ENCODE peak calls at places on chromosomes 1 and 21, in nine cellular contexts. One of them, this sample, is unnamed.

GRCh38 chr1:225670806-225671733 is 18.1 kb upstream of the ENAH start:
- DNase-seq in SK-N-SH: no peak
- DNase-seq in mesendoderm: no peak
- DNase-seq in neuronal stem cell: no peak
- DNase-seq in thoracic aorta: no peak
- DNase-seq in caudate nucleus: no peak
- DNase-seq in IMR-90: no peak
- DNase-seq in upper lobe of right lung: no peak
- DNase-seq in fibroblast of lung: no peak
- DNase-seq in this sample: no peak

GRCh38 chr1:2202008-2202575 is 7.5 kb upstream of the FAAP20 start:
- DNase-seq in upper lobe of right lung: no peak
- DNase-seq in IMR-90: no peak
- DNase-seq in fibroblast of lung: no peak
- DNase-seq in neuronal stem cell: no peak
- DNase-seq in mesendoderm: no peak
- DNase-seq in SK-N-SH: no peak
- DNase-seq in thoracic aorta: no peak
- DNase-seq in caudate nucleus: no peak
- DNase-seq in this sample: no peak

GRCh38 chr1:232678185-232678886 is 48.4 kb upstream of the SIPA1L2 start:
- DNase-seq in fibroblast of lung: peak; percentile 37
- DNase-seq in neuronal stem cell: no peak
- DNase-seq in IMR-90: peak; percentile 65
- DNase-seq in upper lobe of right lung: no peak
- DNase-seq in thoracic aorta: no peak
- DNase-seq in SK-N-SH: no peak
- DNase-seq in mesendoderm: no peak
- DNase-seq in caudate nucleus: no peak
- DNase-seq in this sample: no peak

GRCh38 chr1:156851779-156852413 is 7.0 kb downstream of the INSRR start:
- DNase-seq in upper lobe of right lung: no peak
- DNase-seq in mesendoderm: no peak
- DNase-seq in caudate nucleus: no peak
- DNase-seq in SK-N-SH: no peak
- DNase-seq in neuronal stem cell: no peak
- DNase-seq in fibroblast of lung: no peak
- DNase-seq in thoracic aorta: no peak
- DNase-seq in IMR-90: no peak
- DNase-seq in this sample: no peak

GRCh38 chr1:54835970-54836369 is 34.8 kb upstream of the TTC22 start:
- DNase-seq in fibroblast of lung: no peak
- DNase-seq in thoracic aorta: no peak
- DNase-seq in IMR-90: no peak
- DNase-seq in upper lobe of right lung: no peak
- DNase-seq in SK-N-SH: no peak
- DNase-seq in neuronal stem cell: no peak
- DNase-seq in caudate nucleus: no peak
- DNase-seq in mesendoderm: no peak
- DNase-seq in this sample: no peak

GRCh38 chr1:26536081-26536480 is 6.5 kb downstream of the RPS6KA1 start:
- DNase-seq in IMR-90: no peak
- DNase-seq in thoracic aorta: no peak
- DNase-seq in fibroblast of lung: no peak
- DNase-seq in caudate nucleus: no peak
- DNase-seq in SK-N-SH: no peak
- DNase-seq in mesendoderm: no peak
- DNase-seq in upper lobe of right lung: no peak
- DNase-seq in neuronal stem cell: no peak
- DNase-seq in this sample: no peak

GRCh38 chr21:45338326-45339017 is 50.8 kb upstream of the POFUT2 start:
- DNase-seq in thoracic aorta: no peak
- DNase-seq in upper lobe of right lung: peak; percentile 38
- DNase-seq in SK-N-SH: no peak
- DNase-seq in fibroblast of lung: no peak
- DNase-seq in mesendoderm: no peak
- DNase-seq in neuronal stem cell: no peak
- DNase-seq in caudate nucleus: no peak
- DNase-seq in IMR-90: no peak
- DNase-seq in this sample: no peak

GRCh38 chr1:88973520-88974137 is 18.8 kb downstream of the KYAT3 start:
- DNase-seq in IMR-90: peak; percentile 54
- DNase-seq in neuronal stem cell: no peak
- DNase-seq in mesendoderm: peak; percentile 63
- DNase-seq in fibroblast of lung: peak; percentile 68
- DNase-seq in upper lobe of right lung: no peak
- DNase-seq in SK-N-SH: no peak
- DNase-seq in thoracic aorta: no peak
- DNase-seq in caudate nucleus: no peak
- DNase-seq in this sample: peak; percentile 41

GRCh38 chr21:45074818-45075605 is 632 bp downstream of the ADARB1 start:
- DNase-seq in IMR-90: no peak
- DNase-seq in neuronal stem cell: peak; percentile 39
- DNase-seq in thoracic aorta: no peak
- DNase-seq in SK-N-SH: peak; percentile 82
- DNase-seq in fibroblast of lung: no peak
- DNase-seq in mesendoderm: peak; percentile 52
- DNase-seq in upper lobe of right lung: peak; percentile 70
- DNase-seq in caudate nucleus: peak; percentile 27
- DNase-seq in this sample: no peak

GRCh38 chr1:219533280-219533679 is 79.6 kb downstream of the ZC3H11B start:
- DNase-seq in SK-N-SH: no peak
- DNase-seq in caudate nucleus: no peak
- DNase-seq in mesendoderm: peak; percentile 22
- DNase-seq in thoracic aorta: no peak
- DNase-seq in IMR-90: no peak
- DNase-seq in neuronal stem cell: no peak
- DNase-seq in upper lobe of right lung: no peak
- DNase-seq in fibroblast of lung: no peak
- DNase-seq in this sample: no peak

GRCh38 chr1:237282266-237282783 is 240.3 kb downstream of the RYR2 start:
- DNase-seq in IMR-90: no peak
- DNase-seq in thoracic aorta: no peak
- DNase-seq in SK-N-SH: peak; percentile 40
- DNase-seq in fibroblast of lung: no peak
- DNase-seq in mesendoderm: no peak
- DNase-seq in upper lobe of right lung: no peak
- DNase-seq in neuronal stem cell: no peak
- DNase-seq in caudate nucleus: no peak
- DNase-seq in this sample: no peak

GRCh38 chr1:113868387-113869083 is 3.0 kb downstream of the PTPN22 start:
- DNase-seq in thoracic aorta: no peak
- DNase-seq in IMR-90: peak; percentile 59
- DNase-seq in caudate nucleus: no peak
- DNase-seq in mesendoderm: no peak
- DNase-seq in SK-N-SH: no peak
- DNase-seq in fibroblast of lung: no peak
- DNase-seq in neuronal stem cell: no peak
- DNase-seq in upper lobe of right lung: no peak
- DNase-seq in this sample: no peak

GRCh38 chr21:19981938-19982337 is 1016.3 kb upstream of the NCAM2 start:
- DNase-seq in caudate nucleus: no peak
- DNase-seq in mesendoderm: peak; percentile 19
- DNase-seq in neuronal stem cell: no peak
- DNase-seq in upper lobe of right lung: no peak
- DNase-seq in SK-N-SH: no peak
- DNase-seq in fibroblast of lung: no peak
- DNase-seq in thoracic aorta: no peak
- DNase-seq in IMR-90: no peak
- DNase-seq in this sample: no peak

DNA sequence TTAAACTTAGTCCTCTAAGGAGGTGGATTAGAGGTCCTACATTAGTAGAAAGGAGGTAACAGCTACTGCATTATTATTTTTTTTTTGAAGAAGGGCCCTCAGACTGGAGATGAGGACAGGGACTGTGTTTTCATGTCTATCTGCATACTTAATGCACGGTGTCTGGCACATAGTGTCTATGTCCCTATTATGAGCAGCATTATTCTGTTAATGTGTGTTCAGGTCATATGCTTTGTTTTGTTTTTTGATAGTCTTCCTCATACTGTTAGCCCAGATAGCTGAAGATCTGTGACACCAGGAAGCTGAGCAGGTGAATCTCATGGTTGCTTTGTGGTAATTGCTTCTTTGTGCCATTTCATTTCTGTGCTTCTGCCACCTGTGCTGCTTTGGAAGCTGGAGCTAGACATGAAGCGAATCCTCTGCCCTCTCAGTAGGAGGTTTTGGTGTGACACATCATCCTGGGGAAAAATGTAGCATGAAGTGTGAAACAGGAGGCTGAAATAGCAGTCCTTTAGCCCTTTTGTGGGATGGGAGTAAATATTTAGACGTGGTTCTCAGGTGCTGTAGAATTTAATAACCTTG is 15.8 kb downstream of the SMAP2 start:
- DNase-seq in mesendoderm: no peak
- DNase-seq in neuronal stem cell: no peak
- DNase-seq in fibroblast of lung: no peak
- DNase-seq in SK-N-SH: no peak
- DNase-seq in upper lobe of right lung: no peak
- DNase-seq in caudate nucleus: no peak
- DNase-seq in IMR-90: no peak
- DNase-seq in thoracic aorta: no peak
- DNase-seq in this sample: no peak
- H3K27ac ChIP-seq in mesendoderm: no peak overlapping the region
- H3K27ac ChIP-seq in neuronal stem cell: no peak overlapping the region
- H3K27ac ChIP-seq in fibroblast of lung: no peak overlapping the region
- H3K27ac ChIP-seq in SK-N-SH: no peak overlapping the region
- H3K27ac ChIP-seq in upper lobe of right lung: peak overlapping the region; percentile 59
- H3K27ac ChIP-seq in caudate nucleus: peak overlapping the region; percentile 88
- H3K27ac ChIP-seq in IMR-90: peak overlapping the region; percentile 8
- H3K27ac ChIP-seq in thoracic aorta: no peak overlapping the region
- H3K27ac ChIP-seq in this sample: no peak overlapping the region

GRCh38 chr1:20847619-20848080 is 60.5 kb upstream of the HP1BP3 start:
- DNase-seq in mesendoderm: no peak
- DNase-seq in thoracic aorta: no peak
- DNase-seq in fibroblast of lung: peak; percentile 11
- DNase-seq in IMR-90: peak; percentile 72
- DNase-seq in SK-N-SH: no peak
- DNase-seq in upper lobe of right lung: no peak
- DNase-seq in caudate nucleus: no peak
- DNase-seq in neuronal stem cell: no peak
- DNase-seq in this sample: no peak
- H3K27ac ChIP-seq in mesendoderm: no peak overlapping the region
- H3K27ac ChIP-seq in thoracic aorta: no peak overlapping the region
- H3K27ac ChIP-seq in fibroblast of lung: no peak overlapping the region
- H3K27ac ChIP-seq in IMR-90: no peak overlapping the region
- H3K27ac ChIP-seq in SK-N-SH: peak overlapping the region; percentile 54
- H3K27ac ChIP-seq in upper lobe of right lung: no peak overlapping the region
- H3K27ac ChIP-seq in caudate nucleus: no peak overlapping the region
- H3K27ac ChIP-seq in neuronal stem cell: no peak overlapping the region
- H3K27ac ChIP-seq in this sample: peak overlapping the region; percentile 14

DNA sequence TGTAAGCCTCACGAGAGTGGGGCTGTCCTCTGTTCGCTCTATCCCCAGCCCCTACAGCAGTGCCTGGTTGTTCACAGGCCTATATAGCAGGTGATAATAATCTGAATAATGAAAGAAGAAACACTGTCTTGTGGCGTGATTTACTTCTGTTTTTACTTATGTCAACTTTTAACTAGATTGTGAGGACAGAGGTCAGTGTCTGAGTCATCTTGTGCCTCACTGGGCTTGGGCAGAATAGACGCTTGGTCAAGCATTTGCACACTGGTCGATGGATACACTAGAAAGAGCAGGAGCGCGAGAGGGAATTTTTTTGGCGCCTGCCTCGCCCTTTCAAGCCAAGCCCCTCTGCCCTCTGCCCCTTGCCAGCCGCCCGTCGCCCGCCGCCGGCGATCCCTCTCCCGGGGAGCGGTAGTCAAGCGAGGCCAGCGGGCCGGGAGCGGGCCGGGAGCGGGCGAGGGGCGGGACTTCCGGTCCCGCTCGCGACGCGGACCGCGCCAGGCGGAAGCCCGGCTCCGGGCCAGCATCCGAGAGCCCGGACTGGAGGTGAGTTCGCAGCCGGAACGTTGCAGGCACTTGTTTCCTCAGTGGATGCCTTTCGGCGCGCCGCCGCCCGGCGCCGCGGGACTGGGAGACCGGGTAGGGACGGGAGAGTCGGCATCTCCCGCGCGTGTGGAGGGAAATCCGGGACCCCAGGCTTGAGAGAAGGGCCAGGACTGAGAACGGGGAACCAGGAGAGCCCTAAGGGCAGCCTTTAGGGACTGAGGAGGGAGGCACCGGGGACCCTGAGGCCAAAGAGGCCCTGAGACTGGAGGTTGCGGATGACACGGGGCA is at the start of gene DISP1:
- DNase-seq in neuronal stem cell: peak; percentile 71
- DNase-seq in thoracic aorta: peak; percentile 18
- DNase-seq in IMR-90: peak; percentile 74
- DNase-seq in caudate nucleus: peak; percentile 72
- DNase-seq in fibroblast of lung: peak; percentile 79
- DNase-seq in upper lobe of right lung: peak; percentile 92
- DNase-seq in SK-N-SH: peak; percentile 96
- DNase-seq in mesendoderm: peak; percentile 86
- DNase-seq in this sample: peak; percentile 71
- H3K27ac ChIP-seq in neuronal stem cell: peak within 1 kb of the TSS; percentile 87
- H3K27ac ChIP-seq in thoracic aorta: peak within 1 kb of the TSS; percentile 94
- H3K27ac ChIP-seq in IMR-90: peak within 1 kb of the TSS; percentile 85
- H3K27ac ChIP-seq in caudate nucleus: peak within 1 kb of the TSS; percentile 69
- H3K27ac ChIP-seq in fibroblast of lung: peak within 1 kb of the TSS; percentile 94
- H3K27ac ChIP-seq in upper lobe of right lung: peak within 1 kb of the TSS; percentile 87
- H3K27ac ChIP-seq in SK-N-SH: peak within 1 kb of the TSS; percentile 92
- H3K27ac ChIP-seq in mesendoderm: peak within 1 kb of the TSS; percentile 81
- H3K27ac ChIP-seq in this sample: peak within 1 kb of the TSS; percentile 77

DNA sequence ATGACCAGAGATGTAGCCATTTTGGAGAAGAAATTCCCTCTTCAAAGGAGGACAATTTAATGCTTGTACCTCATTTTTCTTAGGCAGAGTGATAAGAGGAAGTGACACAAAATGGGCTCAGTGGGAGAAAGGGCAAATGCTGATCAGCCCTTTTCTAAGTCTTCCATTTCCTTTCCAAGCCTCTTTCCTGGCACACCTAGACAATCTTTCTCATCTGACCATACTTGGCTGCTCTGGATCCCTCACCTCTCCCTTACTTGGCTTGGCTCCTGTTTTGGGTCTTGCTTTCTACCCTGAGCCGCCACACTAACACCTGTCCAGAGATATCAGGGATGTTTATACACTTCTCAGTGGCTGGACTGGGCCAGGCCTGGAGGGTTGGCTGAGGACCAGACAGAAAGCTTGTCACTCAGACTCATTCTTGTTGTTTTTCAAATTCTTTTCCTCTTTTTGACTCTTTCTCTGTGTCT is 13.1 kb downstream of the TXNIP start:
- DNase-seq in mesendoderm: no peak
- DNase-seq in SK-N-SH: no peak
- DNase-seq in neuronal stem cell: no peak
- DNase-seq in IMR-90: no peak
- DNase-seq in caudate nucleus: no peak
- DNase-seq in fibroblast of lung: no peak
- DNase-seq in upper lobe of right lung: no peak
- DNase-seq in thoracic aorta: no peak
- DNase-seq in this sample: no peak
- H3K27ac ChIP-seq in mesendoderm: no peak overlapping the region
- H3K27ac ChIP-seq in SK-N-SH: no peak overlapping the region
- H3K27ac ChIP-seq in neuronal stem cell: no peak overlapping the region
- H3K27ac ChIP-seq in IMR-90: no peak overlapping the region
- H3K27ac ChIP-seq in caudate nucleus: peak overlapping the region; percentile 71
- H3K27ac ChIP-seq in fibroblast of lung: no peak overlapping the region
- H3K27ac ChIP-seq in upper lobe of right lung: peak overlapping the region; percentile 98
- H3K27ac ChIP-seq in thoracic aorta: peak overlapping the region; percentile 95
- H3K27ac ChIP-seq in this sample: no peak overlapping the region